ENCODE peak calls at places on chromosomes 4 and X, in four cellular contexts. L is stimulated activated effector memory CD8-positive, alpha-beta T cell treated with anti-CD3 and anti-CD28 coated beads, Interleukin-12 subunit alpha, Interleukin-12 subunit beta, amount 100 ng/mL, for 72 hours; R is stromal cell of bone marrow; Z is CD8-positive, alpha-beta memory T cell. Y is an unnamed sample.

GRCh38 chrX:153600032-153600373 is 1.1 kb upstream of the CCNQ start:
- DNase-seq in L (peak), R (no peak), Z (no peak), Y (no peak)

GRCh38 chr4:69653147-69653546 is at the start of gene UGT2A1:
- DNase-seq in L (no peak), R (no peak), Z (no peak), Y (no peak)

GRCh38 chr4:5638316-5638715 is 70.0 kb downstream of the EVC2 start:
- DNase-seq in L (no peak), R (peak), Z (no peak), Y (no peak)

GRCh38 chr4:7642764-7643495 is 208.2 kb upstream of the PSAPL1 start:
- DNase-seq in L (no peak), R (no peak), Z (no peak), Y (no peak)

GRCh38 chrX:153922932-153923857 is 2.9 kb downstream of the ARHGAP4 start:
- DNase-seq in L (no peak), R (no peak), Z (no peak), Y (no peak)

GRCh38 chr4:29277381-29277780 is 1442.8 kb upstream of the PCDH7 start:
- DNase-seq in L (no peak), R (peak), Z (no peak), Y (no peak)

GRCh38 chrX:28552322-28552721 is 34.9 kb upstream of the IL1RAPL1 start:
- DNase-seq in L (no peak), R (no peak), Z (no peak), Y (no peak)

GRCh38 chr4:15702941-15703403 is at the start of gene BST1:
- DNase-seq in L (peak), R (no peak), Z (peak), Y (peak)

GRCh38 chrX:137194164-137194563 is 160.4 kb upstream of the GPR101 start:
- DNase-seq in L (peak), R (peak), Z (no peak), Y (no peak)

GRCh38 chrX:115940348-115940747 is 230.2 kb upstream of the AGTR2 start:
- DNase-seq in L (no peak), R (no peak), Z (no peak), Y (no peak)

GRCh38 chrX:135596495-135596894 is 76.0 kb downstream of the INTS6L start:
- DNase-seq in L (peak), R (peak), Z (peak), Y (peak)

GRCh38 chr4:186537843-186538521 is 17.4 kb downstream of the MTNR1A start:
- DNase-seq in L (no peak), R (no peak), Z (no peak), Y (no peak)